ENCODE peak calls at places on chromosomes 1 and 21, in six cellular contexts. One of them, this sample, is unnamed.

GRCh38 chr21:36211660-36212512 is 55.3 kb downstream of the DOP1B start:
- DNase-seq in neural crest cell: no peak
- DNase-seq in type B pancreatic cell: no peak
- DNase-seq in NCI-H510A treated with DMSO at 0.1 percent for 48 hours: no peak
- DNase-seq in astrocyte of the spinal cord: peak; percentile 91
- DNase-seq in D341Med: no peak
- DNase-seq in this sample: no peak

GRCh38 chr1:183804916-183805734 is at the start of gene RGL1:
- DNase-seq in type B pancreatic cell: peak; percentile 78
- DNase-seq in NCI-H510A treated with DMSO at 0.1 percent for 48 hours: peak; percentile 48
- DNase-seq in astrocyte of the spinal cord: peak; percentile 64
- DNase-seq in neural crest cell: peak; percentile 43
- DNase-seq in D341Med: peak; percentile 68
- DNase-seq in this sample: peak; percentile 18

GRCh38 chr1:203089001-203089650 is 3.3 kb upstream of the MYOG start:
- DNase-seq in NCI-H510A treated with DMSO at 0.1 percent for 48 hours: no peak
- DNase-seq in astrocyte of the spinal cord: no peak
- DNase-seq in type B pancreatic cell: peak; percentile 16
- DNase-seq in neural crest cell: no peak
- DNase-seq in D341Med: no peak
- DNase-seq in this sample: no peak

GRCh38 chr1:205578780-205579571 is 52.8 kb downstream of the ELK4 start:
- DNase-seq in neural crest cell: no peak
- DNase-seq in type B pancreatic cell: no peak
- DNase-seq in astrocyte of the spinal cord: no peak
- DNase-seq in NCI-H510A treated with DMSO at 0.1 percent for 48 hours: peak; percentile 51
- DNase-seq in D341Med: no peak
- DNase-seq in this sample: no peak

GRCh38 chr1:184757406-184757805 is 2.7 kb upstream of the EDEM3 start:
- DNase-seq in NCI-H510A treated with DMSO at 0.1 percent for 48 hours: no peak
- DNase-seq in neural crest cell: no peak
- DNase-seq in astrocyte of the spinal cord: no peak
- DNase-seq in type B pancreatic cell: no peak
- DNase-seq in D341Med: peak; percentile 70
- DNase-seq in this sample: no peak

GRCh38 chr1:22428672-22429071 is 23.0 kb upstream of the ZBTB40 start:
- DNase-seq in NCI-H510A treated with DMSO at 0.1 percent for 48 hours: no peak
- DNase-seq in type B pancreatic cell: no peak
- DNase-seq in astrocyte of the spinal cord: peak; percentile 65
- DNase-seq in D341Med: peak; percentile 68
- DNase-seq in neural crest cell: no peak
- DNase-seq in this sample: no peak

GRCh38 chr1:183101081-183101480 is 77.9 kb downstream of the LAMC1 start:
- DNase-seq in type B pancreatic cell: no peak
- DNase-seq in astrocyte of the spinal cord: no peak
- DNase-seq in NCI-H510A treated with DMSO at 0.1 percent for 48 hours: no peak
- DNase-seq in D341Med: no peak
- DNase-seq in neural crest cell: no peak
- DNase-seq in this sample: no peak

GRCh38 chr1:113874017-113874879 is 2.7 kb upstream of the PTPN22 start:
- DNase-seq in NCI-H510A treated with DMSO at 0.1 percent for 48 hours: no peak
- DNase-seq in neural crest cell: no peak
- DNase-seq in type B pancreatic cell: no peak
- DNase-seq in astrocyte of the spinal cord: no peak
- DNase-seq in D341Med: no peak
- DNase-seq in this sample: no peak

GRCh38 chr1:51567653-51568052 is 48.6 kb upstream of the EPS15 start:
- DNase-seq in D341Med: no peak
- DNase-seq in type B pancreatic cell: no peak
- DNase-seq in neural crest cell: no peak
- DNase-seq in astrocyte of the spinal cord: peak; percentile 90
- DNase-seq in NCI-H510A treated with DMSO at 0.1 percent for 48 hours: no peak
- DNase-seq in this sample: no peak

GRCh38 chr1:2415801-2416208 is 3.4 kb upstream of the PEX10 start:
- DNase-seq in astrocyte of the spinal cord: no peak
- DNase-seq in neural crest cell: no peak
- DNase-seq in D341Med: no peak
- DNase-seq in NCI-H510A treated with DMSO at 0.1 percent for 48 hours: peak; percentile 87
- DNase-seq in type B pancreatic cell: no peak
- DNase-seq in this sample: no peak

GRCh38 chr21:44065428-44065827 is 41.8 kb upstream of the PWP2 start:
- DNase-seq in astrocyte of the spinal cord: no peak
- DNase-seq in type B pancreatic cell: no peak
- DNase-seq in NCI-H510A treated with DMSO at 0.1 percent for 48 hours: peak; percentile 12
- DNase-seq in D341Med: no peak
- DNase-seq in neural crest cell: no peak
- DNase-seq in this sample: no peak

GRCh38 chr1:145879775-145880174 is 5.9 kb downstream of the ANKRD35 start:
- DNase-seq in neural crest cell: no peak
- DNase-seq in D341Med: no peak
- DNase-seq in NCI-H510A treated with DMSO at 0.1 percent for 48 hours: peak; percentile 82
- DNase-seq in type B pancreatic cell: no peak
- DNase-seq in astrocyte of the spinal cord: no peak
- DNase-seq in this sample: no peak

GRCh38 chr1:115879977-115880376 is 39.1 kb upstream of the NHLH2 start:
- DNase-seq in neural crest cell: no peak
- DNase-seq in D341Med: peak; percentile 38
- DNase-seq in type B pancreatic cell: no peak
- DNase-seq in astrocyte of the spinal cord: no peak
- DNase-seq in NCI-H510A treated with DMSO at 0.1 percent for 48 hours: no peak
- DNase-seq in this sample: no peak

GRCh38 chr1:113835686-113836290 is 23.5 kb upstream of the RSBN1 start:
- DNase-seq in D341Med: peak; percentile 22
- DNase-seq in neural crest cell: no peak
- DNase-seq in NCI-H510A treated with DMSO at 0.1 percent for 48 hours: peak; percentile 30
- DNase-seq in astrocyte of the spinal cord: peak; percentile 70
- DNase-seq in type B pancreatic cell: no peak
- DNase-seq in this sample: no peak

GRCh38 chr21:45074048-45074817 is at the start of gene ADARB1:
- DNase-seq in type B pancreatic cell: no peak
- DNase-seq in neural crest cell: peak; percentile 61
- DNase-seq in astrocyte of the spinal cord: peak; percentile 44
- DNase-seq in D341Med: peak; percentile 99
- DNase-seq in NCI-H510A treated with DMSO at 0.1 percent for 48 hours: no peak
- DNase-seq in this sample: no peak

This sample was measured in Panc1.